ENCODE peak calls at places on chromosomes 7 and 10, in five cellular contexts. X, Q, H, S and F are unnamed samples. For H3K4me1, the result is how much of the 10 kb centered on the place peaks cover.

GRCh38 chr7:12834782-12835181 is 147.3 kb downstream of the ARL4A start:
- ATAC-seq in X (no peak), H (no peak), Q (no peak), S (no peak), F (no peak)

GRCh38 chr10:59323036-59323459 is 39.3 kb downstream of the FAM13C start:
- ATAC-seq in S (peak), Q (no peak), H (no peak), X (no peak), F (no peak)

GRCh38 chr7:94483843-94484242 is 25.8 kb upstream of the CASD1 start:
- ATAC-seq in Q (no peak), H (no peak), S (no peak), X (no peak), F (no peak)

GRCh38 chr10:1184541-1185415 is 128.6 kb downstream of the WDR37 start:
- ATAC-seq in H (no peak), S (no peak), X (no peak), Q (no peak), F (no peak)

GRCh38 chr7:112573302-112574039 is 92.7 kb downstream of the LSMEM1 start:
- ATAC-seq in H (no peak), X (no peak), Q (no peak), S (peak), F (no peak)

GRCh38 chr7:155728116-155728515 is 83.7 kb downstream of the RBM33 start:
- ATAC-seq in S (no peak), Q (peak), H (no peak), X (no peak), F (no peak)

GRCh38 chr7:54749200-54749599 is 9.8 kb downstream of the SEC61G start:
- ATAC-seq in Q (no peak), X (no peak), S (no peak), H (no peak), F (no peak)

GRCh38 chr10:77350711-77351119 is 286.9 kb downstream of the KCNMA1 start:
- ATAC-seq in H (peak), Q (peak), S (no peak), X (peak), F (peak)

GRCh38 chr10:102781921-102782542 is 38.3 kb downstream of the WBP1L start:
- ATAC-seq in Q (peak), X (no peak), H (no peak), S (no peak), F (peak)

GRCh38 chr10:85621562-85621961 is 745.0 kb downstream of the GRID1 start:
- ATAC-seq in X (no peak), H (no peak), S (no peak), Q (no peak), F (no peak)

GRCh38 chr10:101672536-101672935 is 22.4 kb downstream of the FBXW4 start:
- ATAC-seq in S (no peak), Q (no peak), H (no peak), X (no peak), F (no peak)

GRCh38 chr10:26407406-26407969 is 30.7 kb upstream of the APBB1IP start:
- ATAC-seq in S (no peak), H (peak), Q (peak), X (no peak), F (no peak)

GRCh38 chr10:117360994-117361667 is 14.1 kb downstream of the PDZD8 start:
- ATAC-seq in X (no peak), S (peak), H (no peak), Q (no peak), F (no peak)

GRCh38 chr10:4018054-4018511 is 233.1 kb upstream of the KLF6 start:
- ATAC-seq in X (no peak), S (no peak), H (no peak), Q (peak), F (no peak)

GRCh38 chr10:67086324-67087139 is 160.7 kb downstream of the LRRTM3 start:
- ATAC-seq in H (no peak), X (no peak), Q (no peak), S (no peak), F (no peak)

GRCh38 chr7:130867581-130868136 is 133.7 kb upstream of the KLF14 start:
- ATAC-seq in S (peak), X (no peak), Q (peak), H (no peak), F (no peak)

GRCh38 chr7:130869918-130870317 is 135.9 kb upstream of the KLF14 start:
- ATAC-seq in X (no peak), H (no peak), S (no peak), Q (no peak), F (no peak)

GRCh38 chr7:130867039-130867438 is 133.0 kb upstream of the KLF14 start:
- ATAC-seq in H (peak), S (peak), X (no peak), Q (no peak), F (no peak)

GRCh38 chr7:130865408-130866236 is 131.6 kb upstream of the KLF14 start:
- ATAC-seq in Q (peak), S (peak), H (peak), X (peak), F (no peak)

GRCh38 chr7:130868150-130868549 is 134.1 kb upstream of the KLF14 start:
- ATAC-seq in Q (no peak), S (peak), X (no peak), H (peak), F (peak)
- TF ChIP-seq POLR2AphosphoS5 in Q (no peak), S (no peak), X (no peak), H (no peak), F (no peak)

GRCh38 chr7:127838816-127839415 is 186.9 kb downstream of the SND1 start:
- ATAC-seq in Q (peak), H (no peak), S (no peak), X (no peak), F (no peak)
- H3K4me1 ChIP-seq in Q (under half), H (under half), S (under half), X (under half), F (under half)

GRCh38 chr7:99384523-99384922 is 10.0 kb downstream of the ARPC1B start:
- ATAC-seq in X (peak), H (no peak), Q (no peak), S (no peak), F (no peak)

GRCh38 chr7:99383203-99383602 is 8.7 kb downstream of the ARPC1B start:
- ATAC-seq in X (no peak), Q (no peak), S (no peak), H (no peak), F (no peak)

GRCh38 chr7:99381664-99382075 is 7.1 kb downstream of the ARPC1B start:
- ATAC-seq in H (no peak), Q (no peak), S (peak), X (no peak), F (no peak)

GRCh38 chr7:99385564-99385963 is 11.0 kb downstream of the ARPC1B start:
- ATAC-seq in Q (no peak), H (no peak), X (no peak), S (no peak), F (peak)

DNA sequence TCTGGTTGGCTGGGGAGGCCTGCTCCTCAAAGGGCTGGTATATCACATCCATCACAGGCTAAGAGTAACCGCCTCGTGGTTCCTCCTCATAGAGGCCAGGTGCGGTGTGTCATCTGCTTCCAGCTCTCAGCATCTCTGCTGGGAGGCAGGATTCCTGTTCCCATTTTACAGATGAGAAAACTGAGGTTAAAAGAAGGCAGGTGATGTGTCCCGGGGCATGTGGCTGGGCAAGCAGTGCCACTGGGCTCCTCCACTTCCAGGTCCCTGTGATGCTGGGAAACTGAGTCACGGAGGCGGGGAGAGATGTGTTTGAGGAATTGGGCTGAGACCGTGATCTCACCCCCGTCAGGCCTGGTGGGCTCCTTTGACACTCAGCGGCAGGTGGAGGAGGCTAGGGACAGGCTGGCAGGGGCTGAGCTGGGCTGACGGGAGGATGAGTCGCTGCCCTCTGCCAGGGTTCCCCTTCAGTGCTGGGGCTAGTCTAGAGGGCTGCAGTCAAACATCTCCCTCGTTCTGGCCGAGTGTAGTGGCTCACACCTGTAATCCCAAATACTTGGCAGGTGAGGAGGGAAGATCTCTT is 9.4 kb downstream of the ARPC1B start:
- ATAC-seq in H (no peak), X (no peak), S (no peak), Q (no peak), F (no peak)
- TF ChIP-seq POLR2AphosphoS5 in H (no peak), X (no peak), S (no peak), Q (no peak), F (no peak)

GRCh38 chr10:131973160-131973951 is 8.4 kb downstream of the BNIP3 start:
- ATAC-seq in H (no peak), X (no peak), S (no peak), Q (no peak), F (no peak)

GRCh38 chr10:131970946-131971345 is 10.8 kb downstream of the BNIP3 start:
- ATAC-seq in X (no peak), Q (no peak), S (no peak), H (no peak), F (no peak)

GRCh38 chr10:131972474-131973071 is 9.2 kb downstream of the BNIP3 start:
- ATAC-seq in S (peak), H (no peak), Q (peak), X (peak), F (peak)

GRCh38 chr10:131974034-131974817 is 7.5 kb downstream of the BNIP3 start:
- ATAC-seq in Q (no peak), H (no peak), X (no peak), S (no peak), F (no peak)

GRCh38 chr10:131971591-131971990 is 10.1 kb downstream of the BNIP3 start:
- ATAC-seq in S (no peak), X (no peak), Q (no peak), H (no peak), F (no peak)
- H3K4me1 ChIP-seq in S (under half), X (under half), Q (under half), H (under half), F (under half)

GRCh38 chr7:101129603-101130117 is 2.8 kb downstream of the SERPINE1 start:
- ATAC-seq in Q (no peak), X (no peak), H (no peak), S (no peak), F (no peak)

GRCh38 chr7:101133621-101134398 is 6.9 kb downstream of the SERPINE1 start:
- ATAC-seq in X (no peak), S (no peak), H (no peak), Q (no peak), F (no peak)

GRCh38 chr7:101138149-101138870 is 11.4 kb downstream of the SERPINE1 start:
- ATAC-seq in H (peak), X (peak), Q (peak), S (peak), F (peak)

GRCh38 chr7:101137651-101138148 is 10.8 kb downstream of the SERPINE1 start:
- ATAC-seq in X (peak), H (peak), Q (peak), S (peak), F (no peak)

DNA sequence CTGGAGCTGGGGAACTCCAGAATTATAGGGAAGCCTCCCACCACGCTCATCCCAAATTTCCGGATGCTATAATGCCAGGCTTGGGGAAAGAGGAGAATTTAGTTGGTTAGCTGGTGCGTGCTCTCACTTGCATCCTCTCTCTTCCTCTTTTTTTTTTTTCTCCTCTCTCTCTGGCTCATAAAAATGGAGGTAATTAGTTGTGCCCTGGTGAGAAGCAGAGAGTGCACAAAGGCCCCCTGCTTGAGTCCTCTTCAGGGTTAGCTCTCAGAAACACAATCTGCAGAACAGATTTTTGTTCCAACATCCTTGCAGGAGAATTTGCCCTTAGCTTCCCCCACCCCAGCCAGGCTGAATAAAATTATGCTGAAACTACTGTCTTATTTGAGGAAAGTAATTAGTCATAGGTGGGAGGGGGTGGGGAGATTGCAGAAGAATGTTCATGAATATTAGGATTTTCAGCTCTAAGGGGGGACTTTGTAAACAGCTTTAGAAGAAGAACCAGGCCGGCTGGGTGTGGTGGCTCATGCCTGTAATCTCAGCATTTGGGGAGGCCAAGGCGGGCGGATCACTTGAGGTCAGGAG is 7.6 kb downstream of the SERPINE1 start:
- ATAC-seq in H (no peak), Q (no peak), X (no peak), S (no peak), F (no peak)
- TF ChIP-seq POLR2AphosphoS5 in H (no peak), Q (no peak), X (no peak), S (peak), F (no peak)

DNA sequence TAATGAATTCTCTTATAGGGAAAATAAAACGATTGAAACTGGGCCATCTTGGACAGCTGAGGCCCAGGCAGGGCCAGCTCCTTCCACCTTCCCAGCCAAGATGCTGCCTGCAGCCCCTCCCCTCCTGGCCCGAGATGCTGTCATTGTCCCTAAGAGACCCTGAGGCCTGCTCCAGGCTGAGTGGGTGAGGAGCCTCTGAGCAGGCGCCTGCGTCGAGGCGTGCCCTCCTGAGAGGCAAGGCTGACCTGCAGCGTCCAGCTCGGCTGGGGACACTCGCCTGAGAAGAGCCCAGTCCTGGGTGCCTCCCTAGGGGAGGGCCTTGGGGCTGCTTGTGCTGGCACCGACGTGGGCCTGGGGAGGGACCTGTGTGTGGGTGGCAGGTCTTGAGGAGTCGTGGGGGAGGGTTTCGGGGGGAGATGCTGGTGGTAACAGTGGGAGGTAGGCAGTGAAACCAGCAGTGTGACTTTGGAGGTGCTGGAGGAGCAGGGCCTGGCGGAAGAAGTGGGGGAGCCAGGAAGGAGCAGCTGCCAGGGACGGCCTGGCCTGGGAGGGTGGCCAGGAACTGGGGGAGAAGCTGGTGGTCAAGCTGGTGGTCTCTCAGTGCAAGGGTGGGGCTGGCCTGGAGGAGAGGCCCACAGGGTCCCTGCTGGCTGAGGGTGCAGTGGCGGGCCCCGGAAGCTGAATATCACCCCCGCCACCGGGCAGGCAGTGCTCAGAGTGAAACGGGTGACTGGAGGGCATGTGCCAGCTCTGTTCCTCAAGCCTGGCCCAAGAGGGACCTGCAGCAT is 7.9 kb downstream of the GPR146 start:
- ATAC-seq in X (no peak), S (no peak), H (no peak), Q (no peak), F (no peak)
- H3K4me1 ChIP-seq in X (under half), S (under half), H (under half), Q (half or more), F (half or more)

DNA sequence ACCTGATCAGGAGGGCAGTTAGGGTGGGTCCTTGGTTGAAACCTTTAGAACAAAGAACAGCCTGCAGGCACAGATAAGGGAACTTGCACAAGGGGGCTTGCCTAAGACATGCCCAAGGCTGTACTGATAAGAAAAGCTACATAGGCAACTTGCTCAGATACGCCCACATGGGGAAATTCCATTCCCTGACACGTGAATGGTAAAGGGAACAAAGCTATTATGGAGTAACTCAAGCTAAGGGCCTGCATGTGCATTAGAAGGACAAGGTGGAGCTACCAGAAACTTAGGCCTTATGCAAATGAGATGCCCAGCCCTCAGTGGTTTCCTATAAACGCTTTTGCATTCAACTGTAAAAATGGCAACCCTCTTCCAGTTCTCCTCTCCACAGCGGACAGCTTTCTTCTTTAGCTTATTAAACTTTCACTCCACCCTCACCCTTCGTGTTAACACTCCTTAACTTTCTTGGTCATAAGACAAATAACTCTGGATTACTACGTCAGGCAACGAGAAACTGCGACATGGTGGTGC is 1192.1 kb upstream of the CELF2 start:
- ATAC-seq in H (no peak), S (no peak), X (no peak), Q (no peak), F (no peak)
- TF ChIP-seq POLR2AphosphoS5 in H (no peak), S (no peak), X (no peak), Q (no peak), F (no peak)

GRCh38 chr10:110747609-110748464 is 103.7 kb downstream of the RBM20 start:
- ATAC-seq in Q (no peak), H (no peak), S (no peak), X (no peak), F (no peak)
- H3K4me1 ChIP-seq in Q (under half), H (under half), S (under half), X (under half), F (under half)

GRCh38 chr7:130129099-130129498 is 58.8 kb downstream of the KLHDC10 start:
- ATAC-seq in S (no peak), Q (no peak), H (no peak), X (no peak), F (no peak)
- TF ChIP-seq POLR2AphosphoS5 in S (no peak), Q (no peak), H (no peak), X (no peak), F (no peak)